ENCODE peak calls at places on chromosomes 11 and 22, in ten cellular contexts. One of them, this sample, is unnamed.

GRCh38 chr11:3837793-3838192 is 3.0 kb downstream of the RHOG start:
- DNase-seq in CD4-positive, CD25-positive, alpha-beta regulatory T cell: no peak
- DNase-seq in ovary: no peak
- DNase-seq in heart right ventricle: peak; percentile 59
- DNase-seq in GM23248: peak; percentile 50
- DNase-seq in heart left ventricle: peak; percentile 67
- DNase-seq in HepG2: no peak
- DNase-seq in RWPE1: no peak
- DNase-seq in thyroid gland: no peak
- DNase-seq in fibroblast of lung: no peak
- DNase-seq in this sample: no peak

GRCh38 chr11:19368726-19369364 is 128.1 kb upstream of the E2F8 start:
- DNase-seq in fibroblast of lung: no peak
- DNase-seq in thyroid gland: no peak
- DNase-seq in heart left ventricle: no peak
- DNase-seq in HepG2: no peak
- DNase-seq in heart right ventricle: no peak
- DNase-seq in GM23248: peak; percentile 79
- DNase-seq in RWPE1: no peak
- DNase-seq in ovary: no peak
- DNase-seq in CD4-positive, CD25-positive, alpha-beta regulatory T cell: no peak
- DNase-seq in this sample: no peak

GRCh38 chr22:37659897-37660708 is 1.6 kb downstream of the PDXP start:
- DNase-seq in heart left ventricle: no peak
- DNase-seq in thyroid gland: no peak
- DNase-seq in RWPE1: no peak
- DNase-seq in heart right ventricle: no peak
- DNase-seq in GM23248: no peak
- DNase-seq in CD4-positive, CD25-positive, alpha-beta regulatory T cell: no peak
- DNase-seq in fibroblast of lung: no peak
- DNase-seq in ovary: no peak
- DNase-seq in HepG2: no peak
- DNase-seq in this sample: no peak

GRCh38 chr11:10181811-10182210 is 112.2 kb downstream of the SBF2 start:
- DNase-seq in heart right ventricle: no peak
- DNase-seq in fibroblast of lung: peak; percentile 53
- DNase-seq in heart left ventricle: no peak
- DNase-seq in CD4-positive, CD25-positive, alpha-beta regulatory T cell: no peak
- DNase-seq in GM23248: peak; percentile 80
- DNase-seq in ovary: no peak
- DNase-seq in HepG2: peak; percentile 32
- DNase-seq in thyroid gland: no peak
- DNase-seq in RWPE1: peak; percentile 25
- DNase-seq in this sample: no peak

GRCh38 chr11:72573380-72573949 is 100.8 kb downstream of the PDE2A start:
- DNase-seq in heart left ventricle: no peak
- DNase-seq in fibroblast of lung: peak; percentile 25
- DNase-seq in ovary: no peak
- DNase-seq in HepG2: peak; percentile 9
- DNase-seq in thyroid gland: peak; percentile 46
- DNase-seq in CD4-positive, CD25-positive, alpha-beta regulatory T cell: peak; percentile 19
- DNase-seq in RWPE1: peak; percentile 76
- DNase-seq in heart right ventricle: no peak
- DNase-seq in GM23248: peak; percentile 62
- DNase-seq in this sample: no peak

GRCh38 chr11:115181480-115181879 is 322.7 kb downstream of the CADM1 start:
- DNase-seq in heart right ventricle: no peak
- DNase-seq in heart left ventricle: no peak
- DNase-seq in RWPE1: no peak
- DNase-seq in GM23248: no peak
- DNase-seq in HepG2: no peak
- DNase-seq in thyroid gland: peak; percentile 19
- DNase-seq in CD4-positive, CD25-positive, alpha-beta regulatory T cell: no peak
- DNase-seq in fibroblast of lung: no peak
- DNase-seq in ovary: no peak
- DNase-seq in this sample: no peak

GRCh38 chr22:36397081-36397766 is 9.5 kb upstream of the MYH9 start:
- DNase-seq in fibroblast of lung: peak; percentile 87
- DNase-seq in GM23248: peak; percentile 71
- DNase-seq in heart right ventricle: no peak
- DNase-seq in thyroid gland: no peak
- DNase-seq in RWPE1: peak; percentile 21
- DNase-seq in heart left ventricle: no peak
- DNase-seq in CD4-positive, CD25-positive, alpha-beta regulatory T cell: no peak
- DNase-seq in ovary: no peak
- DNase-seq in HepG2: peak; percentile 80
- DNase-seq in this sample: no peak

GRCh38 chr11:121661796-121662508 is 209.2 kb upstream of the SORL1-AS1 start:
- DNase-seq in heart right ventricle: no peak
- DNase-seq in GM23248: peak; percentile 89
- DNase-seq in ovary: no peak
- DNase-seq in RWPE1: no peak
- DNase-seq in fibroblast of lung: peak; percentile 83
- DNase-seq in CD4-positive, CD25-positive, alpha-beta regulatory T cell: no peak
- DNase-seq in HepG2: no peak
- DNase-seq in thyroid gland: no peak
- DNase-seq in heart left ventricle: no peak
- DNase-seq in this sample: no peak

GRCh38 chr11:72069200-72069599 is 11.1 kb downstream of the NUMA1 start:
- DNase-seq in HepG2: no peak
- DNase-seq in ovary: no peak
- DNase-seq in CD4-positive, CD25-positive, alpha-beta regulatory T cell: no peak
- DNase-seq in fibroblast of lung: peak; percentile 29
- DNase-seq in heart left ventricle: no peak
- DNase-seq in heart right ventricle: no peak
- DNase-seq in GM23248: peak; percentile 67
- DNase-seq in RWPE1: no peak
- DNase-seq in thyroid gland: no peak
- DNase-seq in this sample: no peak

GRCh38 chr11:62976109-62976508 is 8.7 kb downstream of the SLC22A6 start:
- DNase-seq in heart right ventricle: no peak
- DNase-seq in HepG2: no peak
- DNase-seq in heart left ventricle: no peak
- DNase-seq in ovary: no peak
- DNase-seq in CD4-positive, CD25-positive, alpha-beta regulatory T cell: no peak
- DNase-seq in GM23248: no peak
- DNase-seq in fibroblast of lung: no peak
- DNase-seq in thyroid gland: no peak
- DNase-seq in RWPE1: no peak
- DNase-seq in this sample: no peak

GRCh38 chr11:123585721-123586120 is 68.7 kb downstream of the SCN3B start:
- DNase-seq in GM23248: no peak
- DNase-seq in CD4-positive, CD25-positive, alpha-beta regulatory T cell: no peak
- DNase-seq in heart left ventricle: no peak
- DNase-seq in RWPE1: no peak
- DNase-seq in HepG2: no peak
- DNase-seq in fibroblast of lung: no peak
- DNase-seq in ovary: no peak
- DNase-seq in thyroid gland: no peak
- DNase-seq in heart right ventricle: no peak
- DNase-seq in this sample: no peak

GRCh38 chr22:41619979-41620645 is 731 bp downstream of the DESI1 start:
- DNase-seq in CD4-positive, CD25-positive, alpha-beta regulatory T cell: peak; percentile 38
- DNase-seq in HepG2: peak; percentile 49
- DNase-seq in fibroblast of lung: no peak
- DNase-seq in heart left ventricle: peak; percentile 41
- DNase-seq in thyroid gland: peak; percentile 31
- DNase-seq in RWPE1: no peak
- DNase-seq in heart right ventricle: peak; percentile 20
- DNase-seq in GM23248: peak; percentile 60
- DNase-seq in ovary: peak; percentile 63
- DNase-seq in this sample: peak; percentile 33

GRCh38 chr22:44037519-44038370 is 13.6 kb downstream of the PARVB start:
- DNase-seq in ovary: peak; percentile 44
- DNase-seq in thyroid gland: no peak
- DNase-seq in HepG2: no peak
- DNase-seq in fibroblast of lung: peak; percentile 96
- DNase-seq in heart right ventricle: peak; percentile 55
- DNase-seq in RWPE1: peak; percentile 84
- DNase-seq in heart left ventricle: peak; percentile 53
- DNase-seq in GM23248: peak; percentile 98
- DNase-seq in CD4-positive, CD25-positive, alpha-beta regulatory T cell: no peak
- DNase-seq in this sample: no peak

GRCh38 chr22:23243859-23244689 is 63.8 kb downstream of the BCR start:
- DNase-seq in GM23248: no peak
- DNase-seq in heart left ventricle: no peak
- DNase-seq in CD4-positive, CD25-positive, alpha-beta regulatory T cell: no peak
- DNase-seq in heart right ventricle: no peak
- DNase-seq in HepG2: no peak
- DNase-seq in thyroid gland: no peak
- DNase-seq in RWPE1: no peak
- DNase-seq in ovary: no peak
- DNase-seq in fibroblast of lung: no peak
- DNase-seq in this sample: no peak
- H3K27ac ChIP-seq in GM23248: no peak overlapping the region
- H3K27ac ChIP-seq in heart left ventricle: no peak overlapping the region
- H3K27ac ChIP-seq in CD4-positive, CD25-positive, alpha-beta regulatory T cell: no peak overlapping the region
- H3K27ac ChIP-seq in heart right ventricle: no peak overlapping the region
- H3K27ac ChIP-seq in HepG2: no peak overlapping the region
- H3K27ac ChIP-seq in thyroid gland: peak overlapping the region; percentile 14
- H3K27ac ChIP-seq in RWPE1: peak overlapping the region; percentile 93
- H3K27ac ChIP-seq in ovary: no peak overlapping the region
- H3K27ac ChIP-seq in fibroblast of lung: no peak overlapping the region
- H3K27ac ChIP-seq in this sample: peak overlapping the region; percentile 73

DNA sequence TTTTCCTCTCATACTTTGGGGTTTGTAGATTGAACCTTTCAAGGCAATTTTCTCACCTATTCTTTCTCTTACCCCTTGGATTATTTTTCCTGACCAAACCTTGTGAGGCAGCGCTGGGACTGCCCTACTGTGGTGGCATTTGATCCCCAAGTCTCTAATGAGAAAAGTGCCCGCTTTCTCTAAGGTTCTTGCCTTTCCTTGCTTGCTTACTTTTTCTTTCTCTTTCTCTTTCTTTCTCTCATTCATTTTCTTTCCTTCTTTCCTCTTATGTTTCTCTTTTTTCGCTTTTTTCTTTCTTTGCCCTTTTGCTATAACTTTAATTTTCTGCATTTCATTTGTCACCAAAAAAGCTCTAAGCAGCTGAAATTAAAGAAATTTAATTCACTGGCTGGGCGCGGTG is 40.7 kb upstream of the ADSL start:
- DNase-seq in HepG2: no peak
- DNase-seq in heart right ventricle: no peak
- DNase-seq in heart left ventricle: no peak
- DNase-seq in RWPE1: no peak
- DNase-seq in CD4-positive, CD25-positive, alpha-beta regulatory T cell: no peak
- DNase-seq in fibroblast of lung: no peak
- DNase-seq in thyroid gland: no peak
- DNase-seq in GM23248: no peak
- DNase-seq in ovary: no peak
- DNase-seq in this sample: no peak
- H3K27ac ChIP-seq in HepG2: no peak overlapping the region
- H3K27ac ChIP-seq in heart right ventricle: no peak overlapping the region
- H3K27ac ChIP-seq in heart left ventricle: no peak overlapping the region
- H3K27ac ChIP-seq in RWPE1: no peak overlapping the region
- H3K27ac ChIP-seq in CD4-positive, CD25-positive, alpha-beta regulatory T cell: no peak overlapping the region
- H3K27ac ChIP-seq in fibroblast of lung: no peak overlapping the region
- H3K27ac ChIP-seq in thyroid gland: no peak overlapping the region
- H3K27ac ChIP-seq in GM23248: no peak overlapping the region
- H3K27ac ChIP-seq in ovary: no peak overlapping the region
- H3K27ac ChIP-seq in this sample: no peak overlapping the region

DNA sequence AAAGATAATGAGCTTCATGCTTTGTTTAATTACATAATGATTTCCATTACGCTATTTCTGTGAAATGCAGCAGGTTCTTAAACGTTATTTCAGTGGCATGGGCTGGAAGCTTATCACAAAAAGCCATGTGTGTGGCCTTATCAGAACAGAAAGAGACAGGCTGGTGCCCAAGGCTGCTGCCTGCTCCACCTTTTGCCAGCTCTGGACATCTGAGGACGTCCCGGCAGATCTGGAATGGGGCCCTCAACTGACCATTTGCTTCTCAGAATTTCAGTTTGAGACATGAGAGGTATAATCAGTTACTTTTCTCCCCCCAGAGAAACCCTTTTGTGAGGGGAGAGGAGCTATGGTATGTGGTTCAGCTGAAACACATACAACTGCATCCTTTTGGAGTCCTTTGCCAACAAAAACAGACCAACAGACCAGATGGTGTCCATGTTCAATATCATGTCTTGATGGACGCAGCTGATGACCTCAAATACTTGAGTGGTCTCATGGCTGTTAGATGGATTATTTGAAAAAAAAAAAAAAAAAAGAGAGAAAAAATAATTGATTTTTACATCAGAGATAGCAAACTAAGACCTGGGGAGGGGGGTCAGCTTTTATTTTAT is 8.6 kb downstream of the CDPF1 start:
- DNase-seq in thyroid gland: no peak
- DNase-seq in CD4-positive, CD25-positive, alpha-beta regulatory T cell: no peak
- DNase-seq in GM23248: no peak
- DNase-seq in ovary: no peak
- DNase-seq in heart left ventricle: no peak
- DNase-seq in heart right ventricle: peak; percentile 40
- DNase-seq in HepG2: no peak
- DNase-seq in RWPE1: no peak
- DNase-seq in fibroblast of lung: no peak
- DNase-seq in this sample: no peak
- H3K27ac ChIP-seq in thyroid gland: no peak overlapping the region
- H3K27ac ChIP-seq in CD4-positive, CD25-positive, alpha-beta regulatory T cell: no peak overlapping the region
- H3K27ac ChIP-seq in GM23248: no peak overlapping the region
- H3K27ac ChIP-seq in ovary: no peak overlapping the region
- H3K27ac ChIP-seq in heart left ventricle: peak overlapping the region; percentile 90
- H3K27ac ChIP-seq in heart right ventricle: no peak overlapping the region
- H3K27ac ChIP-seq in HepG2: no peak overlapping the region
- H3K27ac ChIP-seq in RWPE1: no peak overlapping the region
- H3K27ac ChIP-seq in fibroblast of lung: no peak overlapping the region
- H3K27ac ChIP-seq in this sample: no peak overlapping the region

GRCh38 chr11:64876835-64877341 is 1.5 kb downstream of the EHD1 start:
- DNase-seq in GM23248: peak; percentile 79
- DNase-seq in ovary: no peak
- DNase-seq in thyroid gland: peak; percentile 94
- DNase-seq in heart right ventricle: no peak
- DNase-seq in RWPE1: peak; percentile 45
- DNase-seq in HepG2: peak; percentile 39
- DNase-seq in CD4-positive, CD25-positive, alpha-beta regulatory T cell: no peak
- DNase-seq in fibroblast of lung: peak; percentile 63
- DNase-seq in heart left ventricle: peak; percentile 50
- DNase-seq in this sample: no peak
- H3K27ac ChIP-seq in GM23248: peak overlapping the region; percentile 66
- H3K27ac ChIP-seq in ovary: no peak overlapping the region
- H3K27ac ChIP-seq in thyroid gland: peak overlapping the region; percentile 80
- H3K27ac ChIP-seq in heart right ventricle: peak overlapping the region; percentile 96
- H3K27ac ChIP-seq in RWPE1: peak overlapping the region; percentile 86
- H3K27ac ChIP-seq in HepG2: peak overlapping the region; percentile 47
- H3K27ac ChIP-seq in CD4-positive, CD25-positive, alpha-beta regulatory T cell: peak overlapping the region; percentile 78
- H3K27ac ChIP-seq in fibroblast of lung: peak overlapping the region; percentile 73
- H3K27ac ChIP-seq in heart left ventricle: peak overlapping the region; percentile 86
- H3K27ac ChIP-seq in this sample: peak overlapping the region; percentile 85

GRCh38 chr11:60195923-60196368 is 13.1 kb upstream of the MS4A6A start:
- DNase-seq in thyroid gland: no peak
- DNase-seq in RWPE1: no peak
- DNase-seq in heart right ventricle: no peak
- DNase-seq in CD4-positive, CD25-positive, alpha-beta regulatory T cell: no peak
- DNase-seq in heart left ventricle: no peak
- DNase-seq in ovary: no peak
- DNase-seq in GM23248: no peak
- DNase-seq in HepG2: no peak
- DNase-seq in fibroblast of lung: no peak
- DNase-seq in this sample: no peak
- H3K27ac ChIP-seq in thyroid gland: no peak overlapping the region
- H3K27ac ChIP-seq in RWPE1: no peak overlapping the region
- H3K27ac ChIP-seq in heart right ventricle: peak overlapping the region; percentile 82
- H3K27ac ChIP-seq in CD4-positive, CD25-positive, alpha-beta regulatory T cell: no peak overlapping the region
- H3K27ac ChIP-seq in heart left ventricle: peak overlapping the region; percentile 41
- H3K27ac ChIP-seq in ovary: no peak overlapping the region
- H3K27ac ChIP-seq in GM23248: no peak overlapping the region
- H3K27ac ChIP-seq in HepG2: no peak overlapping the region
- H3K27ac ChIP-seq in fibroblast of lung: no peak overlapping the region
- H3K27ac ChIP-seq in this sample: no peak overlapping the region